ENCODE peak calls at places on chromosomes 13 and 19, in five cellular contexts. J, G, E, Q and X are unnamed samples.
A peak's percentile ranks its signal among the peaks of the same experiment; 100 is the strongest.

GRCh38 chr13:113129921-113130750 is 7.5 kb downstream of the F10 start:
- DNase-seq in G (no peak), E (no peak), J (peak; percentile 12), Q (peak; percentile 59), X (no peak)

GRCh38 chr19:43486412-43486811 is 18.1 kb downstream of the PHLDB3 start:
- DNase-seq in J (no peak), E (no peak), G (no peak), Q (no peak), X (no peak)

GRCh38 chr13:112971288-112971643 is 2.3 kb downstream of the MCF2L start:
- DNase-seq in E (no peak), J (no peak), G (no peak), Q (no peak), X (no peak)

GRCh38 chr13:44825951-44826350 is 163.3 kb downstream of the NUFIP1 start:
- DNase-seq in Q (no peak), E (no peak), G (no peak), J (no peak), X (no peak)

GRCh38 chr13:42720116-42720857 is 61.1 kb upstream of the FAM216B start:
- DNase-seq in G (peak; percentile 63), E (no peak), Q (no peak), J (peak; percentile 52), X (peak; percentile 97)

GRCh38 chr13:26050568-26051230 is 1.1 kb downstream of the SHISA2 start:
- DNase-seq in G (peak; percentile 18), J (peak; percentile 40), E (peak; percentile 33), Q (no peak), X (no peak)

GRCh38 chr19:1289395-1290244 is 3.9 kb downstream of the EFNA2 start:
- DNase-seq in G (no peak), Q (no peak), J (no peak), E (no peak), X (no peak)

GRCh38 chr13:54373211-54373610 is 1344.6 kb downstream of the OLFM4 start:
- DNase-seq in Q (no peak), E (no peak), J (no peak), G (no peak), X (no peak)

GRCh38 chr19:38277969-38278680 is 13.8 kb downstream of the SPINT2 start:
- DNase-seq in J (no peak), Q (peak; percentile 95), E (no peak), G (no peak), X (no peak)

GRCh38 chr19:40251991-40252390 is 25.5 kb upstream of the CCNP start:
- DNase-seq in E (no peak), G (no peak), J (no peak), Q (no peak), X (no peak)

GRCh38 chr13:52780092-52780491 is 40.5 kb upstream of the CNMD start:
- DNase-seq in E (no peak), G (no peak), J (no peak), Q (no peak), X (no peak)

GRCh38 chr19:14440049-14440448 is 6.9 kb downstream of the PKN1 start:
- DNase-seq in Q (peak; percentile 85), E (no peak), J (peak; percentile 89), G (no peak), X (no peak)

GRCh38 chr19:13935765-13936486 is 2.3 kb downstream of the PODNL1 start:
- DNase-seq in J (no peak), E (no peak), G (peak; percentile 45), Q (no peak), X (no peak)

GRCh38 chr19:50371914-50372475 is 4.3 kb upstream of the NR1H2 start:
- DNase-seq in E (no peak), Q (no peak), J (peak; percentile 74), G (no peak), X (no peak)

GRCh38 chr13:48156466-48156865 is 61.6 kb upstream of the MED4 start:
- DNase-seq in Q (no peak), G (no peak), J (peak; percentile 45), E (peak; percentile 1), X (peak; percentile 69)

GRCh38 chr13:110369400-110369799 is 62.3 kb downstream of the COL4A2 start:
- DNase-seq in J (no peak), E (no peak), Q (no peak), G (no peak), X (no peak)
- TF ChIP-seq CTCF in J (no peak), E (no peak), Q (no peak), G (no peak), X (no peak)

DNA sequence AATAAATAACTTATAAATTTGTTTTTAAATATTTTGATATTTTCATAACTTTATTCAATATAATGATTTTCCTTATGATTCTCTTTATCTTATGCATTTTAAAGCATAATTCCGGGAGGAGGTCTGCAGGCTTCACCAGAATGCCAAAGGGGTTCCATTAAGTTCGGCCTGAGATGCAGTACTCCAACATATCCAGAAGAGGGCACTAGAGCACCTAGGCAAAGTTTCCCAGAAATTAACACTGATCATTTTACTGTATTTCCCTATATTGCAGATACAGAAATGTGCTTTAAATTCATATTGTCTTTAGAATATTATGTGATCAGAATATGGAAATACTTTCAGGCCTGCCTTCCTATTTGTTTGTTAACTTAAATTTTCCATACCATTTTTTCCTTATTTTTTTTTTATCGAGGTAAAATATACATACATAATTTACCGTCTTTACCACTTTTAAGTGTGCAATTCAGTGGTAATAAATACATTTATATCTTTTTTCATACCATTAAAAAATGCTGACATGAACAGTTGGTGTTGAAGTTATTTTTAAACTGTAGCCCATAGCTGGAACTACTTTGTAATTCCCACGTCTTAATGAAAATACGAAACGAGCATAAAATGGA is 58.9 kb upstream of the TM9SF2 start:
- DNase-seq in Q (no peak), E (peak; percentile 53), G (peak; percentile 35), J (no peak), X (peak; percentile 61)
- TF ChIP-seq CTCF in Q (peak; percentile 79), E (peak; percentile 98), G (peak; percentile 94), J (peak; percentile 87), X (peak; percentile 92)

DNA sequence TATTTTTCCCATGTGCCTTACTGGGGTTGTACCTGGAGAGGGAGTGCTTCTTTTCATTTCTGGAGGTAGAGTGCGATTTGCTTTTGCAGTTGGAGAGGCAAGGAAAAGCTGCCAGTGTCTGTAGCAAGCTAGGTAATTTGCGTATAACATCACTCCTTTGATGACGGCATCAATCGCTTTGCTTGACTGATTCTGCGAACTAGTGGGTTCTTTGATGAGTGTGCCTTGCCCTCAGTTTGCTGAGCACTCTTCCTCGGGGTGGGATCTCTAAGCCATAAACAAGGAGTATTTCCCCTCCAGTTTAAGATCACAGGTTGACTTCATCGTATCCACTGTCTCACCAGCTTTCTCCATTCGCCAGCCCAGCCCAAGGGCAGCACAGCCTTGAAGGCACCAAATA is 344.5 kb downstream of the KCNRG start:
- DNase-seq in J (no peak), E (no peak), G (no peak), Q (no peak), X (no peak)
- TF ChIP-seq CTCF in J (no peak), E (no peak), G (no peak), Q (no peak), X (no peak)

GRCh38 chr13:105758929-105759328 is 776.5 kb downstream of the EFNB2 start:
- DNase-seq in G (no peak), J (no peak), E (no peak), Q (no peak), X (no peak)
- TF ChIP-seq CTCF in G (no peak), J (no peak), E (no peak), Q (no peak), X (no peak)

GRCh38 chr13:76038920-76039716 is 403.0 kb downstream of the LMO7 start:
- DNase-seq in E (no peak), G (no peak), Q (no peak), J (no peak), X (no peak)
- TF ChIP-seq CTCF in E (peak; percentile 10), G (no peak), Q (no peak), J (no peak), X (no peak)

DNA sequence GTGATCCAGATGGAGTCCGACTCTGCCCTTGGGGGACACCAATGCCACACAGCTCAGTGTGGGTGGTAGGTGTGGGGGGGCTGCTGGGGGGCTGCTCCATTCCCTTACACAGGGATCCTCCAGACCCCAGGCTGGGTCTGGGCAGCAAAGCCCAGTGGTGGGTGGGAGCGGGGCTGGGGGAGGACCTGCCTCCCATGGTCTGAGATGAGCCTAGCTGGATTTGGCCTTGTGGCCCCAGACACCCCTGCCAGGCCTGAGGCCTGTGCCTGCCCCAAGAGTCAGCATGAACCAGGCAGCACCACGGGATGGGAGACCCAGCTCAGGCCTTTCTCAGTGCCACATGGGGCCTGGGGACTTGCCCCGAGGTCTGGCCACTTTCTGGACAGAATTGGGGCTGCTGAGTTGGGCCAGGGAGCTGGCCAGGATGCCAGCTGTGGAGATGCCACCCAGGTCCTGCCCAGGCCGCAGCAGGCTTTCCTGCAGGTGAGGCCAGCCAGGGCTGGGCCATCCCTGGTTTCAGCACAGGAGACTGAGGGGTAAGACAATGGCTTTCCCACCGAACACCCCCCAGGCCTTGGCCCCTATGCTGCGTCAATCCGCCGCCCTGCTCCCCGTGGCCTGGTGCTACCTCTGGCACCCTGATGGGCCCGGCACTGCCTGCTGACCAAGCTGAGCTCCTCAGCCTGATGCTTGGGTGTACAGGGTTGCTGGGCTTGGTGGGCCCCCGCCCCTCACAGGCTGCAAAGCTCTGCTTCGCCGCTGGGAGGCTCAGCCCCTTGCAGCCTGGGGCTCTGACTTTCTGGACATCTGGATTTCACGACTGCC is 24.2 kb downstream of the CEBPG start:
- DNase-seq in Q (no peak), G (peak; percentile 59), J (no peak), E (peak; percentile 35), X (no peak)
- TF ChIP-seq CTCF in Q (no peak), G (peak; percentile 60), J (no peak), E (peak; percentile 58), X (no peak)

GRCh38 chr19:8510589-8511115 is 3.3 kb downstream of the ZNF414 start:
- DNase-seq in E (no peak), J (no peak), G (no peak), Q (no peak), X (no peak)

GRCh38 chr19:8505680-8506401 is 3.4 kb upstream of the PRAM1 start:
- DNase-seq in J (peak; percentile 81), G (peak; percentile 92), E (peak; percentile 94), Q (peak; percentile 87), X (peak; percentile 78)

GRCh38 chr19:8504171-8504570 is 1.7 kb upstream of the PRAM1 start:
- DNase-seq in J (peak; percentile 44), G (no peak), Q (no peak), E (no peak), X (no peak)

GRCh38 chr19:8503506-8503905 is 1.1 kb upstream of the PRAM1 start:
- DNase-seq in E (no peak), G (no peak), Q (no peak), J (peak; percentile 71), X (no peak)

GRCh38 chr19:8506402-8506957 is 4.0 kb upstream of the PRAM1 start:
- DNase-seq in E (no peak), J (no peak), Q (no peak), G (peak; percentile 72), X (no peak)
- TF ChIP-seq CTCF in E (peak; percentile 7), J (peak; percentile 3), Q (no peak), G (no peak), X (no peak)

DNA sequence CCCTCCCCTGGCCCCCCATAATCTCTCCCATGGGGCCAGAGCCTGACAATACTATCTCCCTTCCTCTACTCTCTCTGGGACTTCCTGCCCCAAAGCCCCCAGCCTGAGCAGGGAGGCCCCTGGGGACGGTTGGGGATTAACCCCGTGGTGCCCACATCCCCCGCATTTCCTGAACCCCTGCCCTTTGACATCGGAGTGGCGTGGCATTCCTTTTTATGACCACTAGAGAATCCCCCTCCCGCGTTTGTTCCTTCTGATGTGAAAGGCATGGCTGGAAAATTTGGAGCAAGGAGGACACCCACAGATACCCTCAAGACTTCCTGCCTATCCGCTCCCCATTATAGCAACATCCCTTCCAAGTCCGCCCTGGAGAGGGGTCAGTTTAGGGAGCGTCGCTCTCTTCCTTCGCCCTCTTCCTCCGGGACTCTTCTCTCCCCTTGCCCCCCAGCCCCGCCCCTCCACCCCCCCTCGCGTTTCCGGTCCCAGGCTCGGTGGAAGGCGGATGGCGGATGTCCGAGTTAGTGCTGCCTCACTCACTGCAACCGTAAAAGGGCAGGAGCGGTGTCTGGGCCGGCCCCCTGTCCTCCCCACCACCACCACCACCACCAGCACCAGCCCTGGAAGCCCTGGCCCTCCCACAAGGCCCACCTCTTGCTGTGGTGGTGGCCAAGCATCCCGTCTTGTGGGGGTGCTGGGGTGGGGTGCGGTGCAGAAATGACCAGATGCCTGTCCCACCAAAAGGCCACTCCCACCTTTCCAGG is 1.8 kb downstream of the VASP start:
- DNase-seq in G (peak; percentile 46), J (peak; percentile 86), Q (peak; percentile 93), E (peak; percentile 41), X (peak; percentile 62)
- TF ChIP-seq CTCF in G (no peak), J (no peak), Q (no peak), E (no peak), X (no peak)